ENCODE peak calls at places on chromosomes 16 and 17, in seven cellular contexts. One of them, this sample, is unnamed.

GRCh38 chr16:58487566-58488351 is 12.2 kb upstream of the NDRG4 start:
- DNase-seq in fibroblast of mammary gland: peak; percentile 66
- DNase-seq in left lung: peak; percentile 95
- DNase-seq in right atrium auricular region: peak; percentile 84
- DNase-seq in H9: peak; percentile 95
- DNase-seq in heart right ventricle: peak; percentile 91
- DNase-seq in colonic mucosa: peak; percentile 76
- DNase-seq in this sample: peak; percentile 58

GRCh38 chr16:49620158-49620867 is 235.6 kb downstream of the ZNF423 start:
- DNase-seq in H9: peak; percentile 24
- DNase-seq in fibroblast of mammary gland: peak; percentile 74
- DNase-seq in heart right ventricle: peak; percentile 89
- DNase-seq in left lung: no peak
- DNase-seq in colonic mucosa: peak; percentile 29
- DNase-seq in right atrium auricular region: peak; percentile 92
- DNase-seq in this sample: peak; percentile 17

GRCh38 chr17:19360772-19361171 is 1.8 kb downstream of the B9D1 start:
- DNase-seq in heart right ventricle: no peak
- DNase-seq in right atrium auricular region: no peak
- DNase-seq in left lung: no peak
- DNase-seq in H9: no peak
- DNase-seq in fibroblast of mammary gland: no peak
- DNase-seq in colonic mucosa: no peak
- DNase-seq in this sample: no peak

GRCh38 chr17:68509151-68510057 is 2.8 kb upstream of the PRKAR1A start:
- DNase-seq in left lung: peak; percentile 80
- DNase-seq in heart right ventricle: peak; percentile 69
- DNase-seq in H9: no peak
- DNase-seq in colonic mucosa: peak; percentile 58
- DNase-seq in fibroblast of mammary gland: no peak
- DNase-seq in right atrium auricular region: no peak
- DNase-seq in this sample: no peak

GRCh38 chr16:72256398-72257048 is 84.6 kb upstream of the PMFBP1 start:
- DNase-seq in heart right ventricle: no peak
- DNase-seq in fibroblast of mammary gland: peak; percentile 94
- DNase-seq in right atrium auricular region: no peak
- DNase-seq in H9: no peak
- DNase-seq in colonic mucosa: no peak
- DNase-seq in left lung: no peak
- DNase-seq in this sample: peak; percentile 85

GRCh38 chr16:53415504-53415903 is 18.8 kb upstream of the RBL2 start:
- DNase-seq in H9: peak; percentile 66
- DNase-seq in colonic mucosa: no peak
- DNase-seq in heart right ventricle: no peak
- DNase-seq in fibroblast of mammary gland: no peak
- DNase-seq in right atrium auricular region: no peak
- DNase-seq in left lung: no peak
- DNase-seq in this sample: no peak

GRCh38 chr17:37458805-37459204 is 30.9 kb upstream of the DUSP14 start:
- DNase-seq in left lung: no peak
- DNase-seq in colonic mucosa: no peak
- DNase-seq in heart right ventricle: no peak
- DNase-seq in H9: no peak
- DNase-seq in fibroblast of mammary gland: peak; percentile 89
- DNase-seq in right atrium auricular region: no peak
- DNase-seq in this sample: peak; percentile 90

GRCh38 chr17:57234252-57235092 is 21.9 kb upstream of the MSI2 start:
- DNase-seq in heart right ventricle: no peak
- DNase-seq in right atrium auricular region: no peak
- DNase-seq in left lung: no peak
- DNase-seq in fibroblast of mammary gland: no peak
- DNase-seq in H9: no peak
- DNase-seq in colonic mucosa: no peak
- DNase-seq in this sample: no peak

GRCh38 chr16:1046271-1046955 is 26.1 kb upstream of the SSTR5 start:
- DNase-seq in fibroblast of mammary gland: no peak
- DNase-seq in heart right ventricle: no peak
- DNase-seq in colonic mucosa: no peak
- DNase-seq in H9: no peak
- DNase-seq in right atrium auricular region: no peak
- DNase-seq in left lung: no peak
- DNase-seq in this sample: no peak

GRCh38 chr17:72150632-72151460 is 30.0 kb downstream of the SOX9 start:
- DNase-seq in heart right ventricle: no peak
- DNase-seq in right atrium auricular region: no peak
- DNase-seq in fibroblast of mammary gland: no peak
- DNase-seq in colonic mucosa: no peak
- DNase-seq in H9: peak; percentile 96
- DNase-seq in left lung: no peak
- DNase-seq in this sample: no peak

GRCh38 chr17:20009302-20010098 is at the start of gene SPECC1:
- DNase-seq in right atrium auricular region: peak; percentile 81
- DNase-seq in colonic mucosa: peak; percentile 80
- DNase-seq in H9: peak; percentile 94
- DNase-seq in left lung: peak; percentile 98
- DNase-seq in fibroblast of mammary gland: peak; percentile 45
- DNase-seq in heart right ventricle: peak; percentile 87
- DNase-seq in this sample: no peak

GRCh38 chr17:18319604-18320256 is 4.6 kb downstream of the SMCR8 start:
- DNase-seq in H9: peak; percentile 73
- DNase-seq in left lung: no peak
- DNase-seq in heart right ventricle: no peak
- DNase-seq in fibroblast of mammary gland: peak; percentile 78
- DNase-seq in colonic mucosa: no peak
- DNase-seq in right atrium auricular region: no peak
- DNase-seq in this sample: peak; percentile 55

GRCh38 chr17:61335845-61336655 is 63.6 kb upstream of the TBX2 start:
- DNase-seq in right atrium auricular region: no peak
- DNase-seq in H9: no peak
- DNase-seq in fibroblast of mammary gland: peak; percentile 89
- DNase-seq in heart right ventricle: peak; percentile 29
- DNase-seq in left lung: no peak
- DNase-seq in colonic mucosa: peak; percentile 38
- DNase-seq in this sample: no peak

GRCh38 chr17:5513610-5514009 is 27.2 kb downstream of the MIS12 start:
- DNase-seq in H9: no peak
- DNase-seq in left lung: no peak
- DNase-seq in fibroblast of mammary gland: no peak
- DNase-seq in heart right ventricle: no peak
- DNase-seq in colonic mucosa: no peak
- DNase-seq in right atrium auricular region: no peak
- DNase-seq in this sample: no peak

GRCh38 chr16:23172549-23172948 is 10.0 kb upstream of the SCNN1G start:
- DNase-seq in fibroblast of mammary gland: no peak
- DNase-seq in colonic mucosa: no peak
- DNase-seq in right atrium auricular region: no peak
- DNase-seq in left lung: no peak
- DNase-seq in H9: no peak
- DNase-seq in heart right ventricle: no peak
- DNase-seq in this sample: no peak

GRCh38 chr17:49708515-49709161 is 874 bp upstream of the SLC35B1 start:
- DNase-seq in fibroblast of mammary gland: peak; percentile 45
- DNase-seq in heart right ventricle: no peak
- DNase-seq in H9: peak; percentile 68
- DNase-seq in left lung: no peak
- DNase-seq in right atrium auricular region: no peak
- DNase-seq in colonic mucosa: no peak
- DNase-seq in this sample: no peak

GRCh38 chr17:62187681-62188080 is 122.6 kb upstream of the MED13 start:
- DNase-seq in left lung: no peak
- DNase-seq in right atrium auricular region: no peak
- DNase-seq in heart right ventricle: no peak
- DNase-seq in fibroblast of mammary gland: peak; percentile 28
- DNase-seq in H9: no peak
- DNase-seq in colonic mucosa: no peak
- DNase-seq in this sample: peak; percentile 52

DNA sequence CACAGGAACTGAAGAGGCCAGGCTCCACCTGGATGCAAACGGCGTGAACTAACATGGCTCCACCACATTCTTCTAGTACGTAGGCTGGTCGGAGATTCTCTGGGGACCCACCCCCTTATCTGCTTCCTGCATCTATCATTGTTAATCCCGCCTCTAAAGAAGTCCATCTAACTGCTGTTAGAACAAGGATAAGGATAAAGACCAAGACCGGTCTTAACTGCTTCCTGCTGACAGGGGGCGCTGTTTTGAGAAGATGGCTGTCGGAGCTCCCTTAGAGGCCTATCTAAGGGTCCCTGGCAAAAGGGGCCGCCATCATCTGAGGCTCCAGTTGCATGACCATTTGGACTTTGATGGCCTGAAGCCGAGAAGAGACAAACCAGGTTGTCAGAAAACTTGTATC is 25.8 kb upstream of the TNFSF12 start:
- DNase-seq in fibroblast of mammary gland: peak; percentile 20
- DNase-seq in H9: peak; percentile 93
- DNase-seq in right atrium auricular region: no peak
- DNase-seq in colonic mucosa: no peak
- DNase-seq in heart right ventricle: no peak
- DNase-seq in left lung: no peak
- DNase-seq in this sample: peak; percentile 4
- TF ChIP-seq CTCF in fibroblast of mammary gland: peak; percentile 35
- TF ChIP-seq CTCF in H9: peak; percentile 83
- TF ChIP-seq CTCF in right atrium auricular region: peak; percentile 58
- TF ChIP-seq CTCF in colonic mucosa: peak; percentile 25
- TF ChIP-seq CTCF in heart right ventricle: peak; percentile 50
- TF ChIP-seq CTCF in left lung: peak; percentile 21
- TF ChIP-seq CTCF in this sample: peak; percentile 73

DNA sequence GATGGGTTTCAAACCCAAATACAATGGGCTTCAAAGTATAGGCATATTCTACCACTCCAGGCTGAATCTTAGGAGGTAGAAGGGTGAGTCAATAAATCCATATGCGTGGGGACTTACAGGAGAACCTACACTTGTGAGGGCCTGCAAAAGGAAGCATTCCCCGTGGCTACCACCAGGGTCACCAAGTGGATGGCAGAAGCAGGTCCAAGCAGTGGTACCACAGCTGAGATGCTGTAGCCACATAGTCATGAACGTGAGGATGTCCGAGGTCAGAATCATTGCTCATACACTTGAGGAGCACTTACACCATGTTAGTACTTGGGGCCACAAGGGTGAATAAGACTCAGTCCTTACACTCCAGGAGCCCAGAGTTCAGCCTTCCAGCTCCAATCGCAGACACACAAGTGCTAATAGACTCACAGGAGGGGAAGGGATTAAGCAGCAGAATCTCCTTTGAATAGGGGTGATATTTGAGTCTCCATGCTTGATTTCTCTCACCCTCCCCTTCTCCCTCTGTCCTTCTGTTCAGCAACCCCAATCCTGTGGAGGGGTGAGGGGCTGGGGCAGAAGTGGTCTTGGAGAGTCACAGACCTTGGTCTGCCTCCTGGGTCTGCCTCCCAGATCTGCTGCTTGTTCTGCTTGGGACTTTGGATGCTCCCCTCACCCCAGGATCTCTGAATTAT is 42.5 kb upstream of the ASIC2 start:
- DNase-seq in heart right ventricle: no peak
- DNase-seq in left lung: no peak
- DNase-seq in H9: peak; percentile 69
- DNase-seq in fibroblast of mammary gland: no peak
- DNase-seq in colonic mucosa: no peak
- DNase-seq in right atrium auricular region: no peak
- DNase-seq in this sample: no peak
- TF ChIP-seq CTCF in heart right ventricle: no peak
- TF ChIP-seq CTCF in left lung: no peak
- TF ChIP-seq CTCF in H9: peak; percentile 57
- TF ChIP-seq CTCF in fibroblast of mammary gland: no peak
- TF ChIP-seq CTCF in colonic mucosa: no peak
- TF ChIP-seq CTCF in right atrium auricular region: no peak
- TF ChIP-seq CTCF in this sample: no peak

DNA sequence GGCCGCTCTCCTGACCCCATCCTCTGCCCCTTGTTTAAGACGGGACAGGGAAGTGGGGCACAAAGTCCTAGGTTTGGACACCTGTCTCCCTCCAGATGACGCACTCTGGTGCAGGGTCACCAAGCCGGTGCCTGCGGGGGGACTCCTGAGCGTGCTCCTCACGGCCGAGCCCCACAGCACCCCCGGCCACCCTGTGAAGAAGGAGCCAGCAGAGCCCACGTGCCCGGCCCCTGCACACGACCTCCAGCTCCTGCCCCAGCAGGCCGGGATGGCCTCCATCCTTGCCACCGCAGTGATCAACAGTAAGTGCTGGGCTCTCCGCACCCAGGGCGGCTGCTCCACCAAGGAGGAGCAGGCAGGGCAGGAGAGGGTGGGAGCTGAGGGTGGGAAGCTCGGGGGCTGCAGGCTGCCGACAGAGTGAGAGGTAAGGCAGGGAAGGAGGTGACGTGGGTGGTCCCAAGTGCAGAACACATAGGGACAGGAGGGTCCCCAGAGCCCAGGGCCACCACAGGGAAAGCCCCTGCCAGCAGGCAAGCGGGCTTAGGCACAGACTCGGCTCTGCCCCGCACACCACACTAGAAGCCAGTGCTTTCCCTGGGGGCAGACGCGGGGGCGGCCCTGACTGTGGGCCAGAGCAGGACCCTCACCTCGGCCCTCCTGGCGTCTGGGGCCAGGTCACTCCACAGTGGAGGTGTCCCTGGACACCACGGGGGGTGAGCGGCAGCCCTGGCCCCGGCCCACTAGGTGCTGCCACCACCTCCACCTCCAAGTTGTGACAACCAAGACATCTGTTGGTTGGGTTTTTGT is 42.1 kb upstream of the ZC3H18 start:
- DNase-seq in left lung: peak; percentile 57
- DNase-seq in H9: no peak
- DNase-seq in fibroblast of mammary gland: no peak
- DNase-seq in right atrium auricular region: no peak
- DNase-seq in colonic mucosa: no peak
- DNase-seq in heart right ventricle: no peak
- DNase-seq in this sample: no peak
- TF ChIP-seq CTCF in left lung: no peak
- TF ChIP-seq CTCF in H9: no peak
- TF ChIP-seq CTCF in fibroblast of mammary gland: no peak
- TF ChIP-seq CTCF in right atrium auricular region: no peak
- TF ChIP-seq CTCF in colonic mucosa: no peak
- TF ChIP-seq CTCF in heart right ventricle: no peak
- TF ChIP-seq CTCF in this sample: no peak

GRCh38 chr17:55296171-55296695 is 31.5 kb downstream of the HLF start:
- DNase-seq in colonic mucosa: no peak
- DNase-seq in H9: no peak
- DNase-seq in right atrium auricular region: no peak
- DNase-seq in left lung: no peak
- DNase-seq in fibroblast of mammary gland: no peak
- DNase-seq in heart right ventricle: no peak
- DNase-seq in this sample: no peak
- TF ChIP-seq CTCF in colonic mucosa: no peak
- TF ChIP-seq CTCF in H9: no peak
- TF ChIP-seq CTCF in right atrium auricular region: peak; percentile 15
- TF ChIP-seq CTCF in left lung: no peak
- TF ChIP-seq CTCF in fibroblast of mammary gland: no peak
- TF ChIP-seq CTCF in heart right ventricle: no peak
- TF ChIP-seq CTCF in this sample: peak; percentile 54

GRCh38 chr17:9467518-9467917 is 108.1 kb downstream of the STX8 start:
- DNase-seq in colonic mucosa: no peak
- DNase-seq in left lung: no peak
- DNase-seq in right atrium auricular region: no peak
- DNase-seq in H9: peak; percentile 82
- DNase-seq in fibroblast of mammary gland: no peak
- DNase-seq in heart right ventricle: no peak
- DNase-seq in this sample: no peak
- TF ChIP-seq CTCF in colonic mucosa: no peak
- TF ChIP-seq CTCF in left lung: no peak
- TF ChIP-seq CTCF in right atrium auricular region: no peak
- TF ChIP-seq CTCF in H9: peak; percentile 72
- TF ChIP-seq CTCF in fibroblast of mammary gland: peak; percentile 13
- TF ChIP-seq CTCF in heart right ventricle: no peak
- TF ChIP-seq CTCF in this sample: no peak

This sample was measured in HFFc6.